ENCODE peak calls at places on chromosomes 5 and 9, in four cellular contexts. One of them, this sample, is unnamed.

GRCh38 chr5:30846171-30846570 is 347.3 kb upstream of the CDH6 start:
- DNase-seq in MM.1S: no peak
- DNase-seq in mammary epithelial cell: no peak
- DNase-seq in neuronal stem cell: no peak
- DNase-seq in this sample: no peak

GRCh38 chr5:129903466-129904101 is 681 bp upstream of the CHSY3 start:
- DNase-seq in neuronal stem cell: no peak
- DNase-seq in mammary epithelial cell: peak
- DNase-seq in MM.1S: no peak
- DNase-seq in this sample: no peak

GRCh38 chr5:138545919-138546562 is 3.0 kb upstream of the ETF1 start:
- DNase-seq in neuronal stem cell: no peak
- DNase-seq in mammary epithelial cell: peak
- DNase-seq in MM.1S: no peak
- DNase-seq in this sample: no peak

GRCh38 chr5:149205625-149206523 is 64.6 kb downstream of the ABLIM3 start:
- DNase-seq in MM.1S: no peak
- DNase-seq in mammary epithelial cell: no peak
- DNase-seq in neuronal stem cell: no peak
- DNase-seq in this sample: no peak

GRCh38 chr9:117120061-117120460 is 294.8 kb downstream of the ASTN2 start:
- DNase-seq in mammary epithelial cell: peak
- DNase-seq in MM.1S: no peak
- DNase-seq in neuronal stem cell: no peak
- DNase-seq in this sample: peak

GRCh38 chr9:94818196-94818541 is 91.7 kb downstream of the AOPEP start:
- DNase-seq in MM.1S: no peak
- DNase-seq in neuronal stem cell: no peak
- DNase-seq in mammary epithelial cell: peak
- DNase-seq in this sample: no peak

GRCh38 chr5:73706963-73707362 is 81.0 kb downstream of the ARHGEF28 start:
- DNase-seq in mammary epithelial cell: no peak
- DNase-seq in neuronal stem cell: no peak
- DNase-seq in MM.1S: no peak
- DNase-seq in this sample: no peak

GRCh38 chr9:134870311-134870694 is 10.3 kb upstream of the FCN2 start:
- DNase-seq in mammary epithelial cell: no peak
- DNase-seq in MM.1S: no peak
- DNase-seq in neuronal stem cell: no peak
- DNase-seq in this sample: no peak

GRCh38 chr5:92659246-92659645 is 921.8 kb downstream of the NR2F1-AS1 start:
- DNase-seq in neuronal stem cell: no peak
- DNase-seq in mammary epithelial cell: no peak
- DNase-seq in MM.1S: no peak
- DNase-seq in this sample: no peak

GRCh38 chr9:134550584-134550983 is 91.0 kb upstream of the COL5A1 start:
- DNase-seq in mammary epithelial cell: no peak
- DNase-seq in neuronal stem cell: no peak
- DNase-seq in MM.1S: no peak
- DNase-seq in this sample: no peak

GRCh38 chr5:170497311-170498038 is 6.3 kb upstream of the KCNIP1 start:
- DNase-seq in MM.1S: no peak
- DNase-seq in neuronal stem cell: no peak
- DNase-seq in mammary epithelial cell: no peak
- DNase-seq in this sample: no peak

GRCh38 chr9:113228130-113228665 is 6.9 kb downstream of the SLC31A1 start:
- DNase-seq in mammary epithelial cell: no peak
- DNase-seq in neuronal stem cell: no peak
- DNase-seq in MM.1S: no peak
- DNase-seq in this sample: no peak

GRCh38 chr5:37668524-37669047 is 171.3 kb downstream of the GDNF start:
- DNase-seq in mammary epithelial cell: peak
- DNase-seq in MM.1S: no peak
- DNase-seq in neuronal stem cell: no peak
- DNase-seq in this sample: peak

GRCh38 chr9:137234758-137235423 is 4.2 kb downstream of the SLC34A3 start:
- DNase-seq in MM.1S: no peak
- DNase-seq in mammary epithelial cell: no peak
- DNase-seq in neuronal stem cell: no peak
- DNase-seq in this sample: no peak

GRCh38 chr5:36575367-36575781 is 31.0 kb upstream of the SLC1A3 start:
- DNase-seq in neuronal stem cell: no peak
- DNase-seq in MM.1S: no peak
- DNase-seq in mammary epithelial cell: peak
- DNase-seq in this sample: peak

GRCh38 chr5:72248352-72249032 is 71.5 kb downstream of the MRPS27 start:
- DNase-seq in mammary epithelial cell: peak
- DNase-seq in neuronal stem cell: no peak
- DNase-seq in MM.1S: no peak
- DNase-seq in this sample: no peak

GRCh38 chr5:170633235-170634041 is 129.6 kb downstream of the KCNIP1 start:
- DNase-seq in neuronal stem cell: peak
- DNase-seq in MM.1S: no peak
- DNase-seq in mammary epithelial cell: peak
- DNase-seq in this sample: no peak

GRCh38 chr5:10124287-10124686 is 125.4 kb downstream of the ATPSCKMT start:
- DNase-seq in MM.1S: no peak
- DNase-seq in mammary epithelial cell: no peak
- DNase-seq in neuronal stem cell: no peak
- DNase-seq in this sample: no peak

GRCh38 chr9:37406603-37407401 is 15.7 kb upstream of the GRHPR start:
- DNase-seq in neuronal stem cell: no peak
- DNase-seq in MM.1S: no peak
- DNase-seq in mammary epithelial cell: no peak
- DNase-seq in this sample: no peak

GRCh38 chr9:97397220-97397619 is 14.7 kb upstream of the TDRD7 start:
- DNase-seq in MM.1S: peak
- DNase-seq in mammary epithelial cell: peak
- DNase-seq in neuronal stem cell: no peak
- DNase-seq in this sample: no peak

GRCh38 chr9:97395745-97396144 is 16.2 kb upstream of the TDRD7 start:
- DNase-seq in neuronal stem cell: no peak
- DNase-seq in mammary epithelial cell: no peak
- DNase-seq in MM.1S: no peak
- DNase-seq in this sample: no peak

GRCh38 chr9:97396256-97396655 is 15.6 kb upstream of the TDRD7 start:
- DNase-seq in MM.1S: no peak
- DNase-seq in mammary epithelial cell: no peak
- DNase-seq in neuronal stem cell: no peak
- DNase-seq in this sample: no peak

GRCh38 chr9:97394881-97395280 is 17.0 kb upstream of the TDRD7 start:
- DNase-seq in MM.1S: no peak
- DNase-seq in mammary epithelial cell: no peak
- DNase-seq in neuronal stem cell: no peak
- DNase-seq in this sample: no peak

DNA sequence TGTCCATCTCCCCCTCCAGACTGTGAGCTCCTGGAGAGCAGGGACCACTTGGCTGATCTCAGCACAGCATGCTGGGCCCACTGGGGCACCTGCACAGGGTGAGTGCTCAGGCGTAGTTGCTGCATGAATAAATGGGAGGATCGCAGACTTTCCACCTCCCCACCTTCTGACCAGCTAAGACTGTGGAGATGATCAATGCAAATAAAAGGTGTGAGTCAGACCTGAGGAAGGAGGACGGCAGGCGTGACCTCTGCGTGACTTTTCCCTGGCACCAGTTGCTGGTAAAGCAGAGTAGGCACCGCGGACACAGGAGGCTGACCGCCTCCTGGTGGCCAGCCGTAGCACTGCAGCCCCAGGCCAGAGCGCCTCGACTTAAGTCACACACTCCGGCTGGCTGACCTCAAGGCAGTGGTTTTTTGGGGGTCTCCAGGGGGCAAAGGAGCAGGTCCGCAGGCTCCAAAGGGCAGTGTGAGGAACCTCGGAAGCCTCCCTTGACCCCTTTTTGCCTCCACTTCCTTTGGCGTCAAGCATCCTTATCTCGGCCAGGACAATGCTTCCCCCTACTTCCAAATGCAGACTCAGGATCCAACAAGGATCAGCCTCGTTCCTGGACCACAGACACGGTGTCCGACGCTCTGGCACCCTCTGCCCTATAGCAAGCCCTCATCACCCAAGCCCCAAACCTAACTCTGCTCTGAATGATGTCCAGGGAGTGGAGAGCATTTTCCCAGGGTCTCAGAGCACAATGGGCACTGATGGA is 12.7 kb upstream of the TDRD7 start:
- DNase-seq in MM.1S: peak
- DNase-seq in neuronal stem cell: no peak
- DNase-seq in mammary epithelial cell: peak
- DNase-seq in this sample: no peak
- H2AFZ ChIP-seq in MM.1S: no peak
- H2AFZ ChIP-seq in neuronal stem cell: peak
- H2AFZ ChIP-seq in mammary epithelial cell: no peak
- H2AFZ ChIP-seq in this sample: no peak

DNA sequence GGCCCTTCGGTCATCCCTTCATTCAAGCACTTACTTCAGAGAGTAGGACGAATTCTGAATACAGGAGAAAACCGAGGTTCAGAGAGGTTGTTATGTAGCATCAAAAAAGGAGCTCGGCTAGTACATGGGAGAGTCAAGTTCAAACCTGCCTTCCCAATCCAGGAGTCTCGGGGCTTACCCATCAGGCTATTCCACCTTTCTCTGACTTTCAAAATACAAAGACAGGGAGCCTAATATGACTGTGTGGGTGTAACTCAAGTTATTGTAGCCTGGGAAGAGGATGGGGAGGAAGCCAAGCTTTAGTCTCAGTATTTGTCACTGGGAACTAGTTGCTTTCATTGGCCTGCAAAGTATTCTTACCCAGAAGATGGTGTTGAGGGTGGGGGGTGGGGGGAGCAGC is 274.8 kb upstream of the PANK3 start:
- DNase-seq in mammary epithelial cell: peak
- DNase-seq in MM.1S: no peak
- DNase-seq in neuronal stem cell: no peak
- DNase-seq in this sample: no peak
- H3K27ac ChIP-seq in mammary epithelial cell: no peak
- H3K27ac ChIP-seq in MM.1S: no peak
- H3K27ac ChIP-seq in neuronal stem cell: no peak
- H3K27ac ChIP-seq in this sample: no peak

GRCh38 chr5:174504266-174504726 is 220.1 kb upstream of the MSX2 start:
- DNase-seq in mammary epithelial cell: no peak
- DNase-seq in MM.1S: no peak
- DNase-seq in neuronal stem cell: no peak
- DNase-seq in this sample: no peak
- H2AFZ ChIP-seq in mammary epithelial cell: peak
- H2AFZ ChIP-seq in MM.1S: no peak
- H2AFZ ChIP-seq in neuronal stem cell: no peak
- H2AFZ ChIP-seq in this sample: no peak

GRCh38 chr9:127763918-127764384 is 14.5 kb downstream of the SH2D3C start:
- DNase-seq in MM.1S: no peak
- DNase-seq in neuronal stem cell: peak
- DNase-seq in mammary epithelial cell: no peak
- DNase-seq in this sample: no peak
- H3K27ac ChIP-seq in MM.1S: no peak
- H3K27ac ChIP-seq in neuronal stem cell: no peak
- H3K27ac ChIP-seq in mammary epithelial cell: no peak
- H3K27ac ChIP-seq in this sample: no peak

DNA sequence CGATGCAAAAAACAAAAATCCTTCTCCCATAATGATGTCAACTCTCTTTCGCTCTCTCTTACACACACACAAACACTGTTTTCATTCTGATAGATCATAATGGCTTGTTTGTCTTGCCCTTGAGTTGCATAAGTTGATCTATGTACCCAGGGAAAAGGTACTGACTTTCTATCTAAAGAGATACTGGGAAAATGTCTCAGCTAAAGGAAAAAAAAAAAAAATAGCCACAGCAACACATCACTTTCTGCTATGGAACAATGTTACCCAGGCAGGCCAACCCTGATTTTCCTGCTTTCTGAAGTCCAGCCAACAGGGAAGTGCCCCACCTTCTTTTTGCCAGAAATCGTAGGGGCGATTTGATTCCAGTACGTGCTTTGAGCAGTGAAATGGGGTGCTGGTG is 212.6 kb upstream of the ACTBL2 start:
- DNase-seq in neuronal stem cell: no peak
- DNase-seq in mammary epithelial cell: peak
- DNase-seq in MM.1S: no peak
- DNase-seq in this sample: no peak
- H2AFZ ChIP-seq in neuronal stem cell: peak
- H2AFZ ChIP-seq in mammary epithelial cell: peak
- H2AFZ ChIP-seq in MM.1S: no peak
- H2AFZ ChIP-seq in this sample: peak

DNA sequence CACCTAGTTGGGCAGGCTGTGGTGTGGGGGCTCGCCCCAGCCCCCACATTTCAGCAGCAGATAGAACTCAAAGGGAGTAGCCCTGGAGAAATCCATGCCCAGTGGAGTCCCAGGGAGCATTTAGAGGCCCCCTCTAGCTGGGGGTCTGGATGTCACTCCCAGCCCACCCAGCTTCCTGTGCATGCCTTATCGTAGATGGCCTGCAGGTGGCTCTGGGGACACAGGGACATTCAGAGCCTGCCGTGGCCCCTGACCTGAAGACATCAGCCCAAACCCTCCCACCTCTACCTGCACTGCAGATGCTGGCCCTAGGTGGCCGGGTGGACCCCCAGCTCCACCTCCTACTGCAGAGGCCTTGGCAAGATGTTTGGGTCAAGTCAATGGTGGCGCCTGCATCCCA is 49.0 kb upstream of the LMX1B start:
- DNase-seq in neuronal stem cell: no peak
- DNase-seq in mammary epithelial cell: no peak
- DNase-seq in MM.1S: no peak
- DNase-seq in this sample: no peak
- H3K27ac ChIP-seq in neuronal stem cell: no peak
- H3K27ac ChIP-seq in mammary epithelial cell: no peak
- H3K27ac ChIP-seq in MM.1S: no peak
- H3K27ac ChIP-seq in this sample: no peak

This sample was measured in keratinocyte.